ENCODE peak calls at places on chromosomes 5 and 9, in six cellular contexts. A is brain microvascular endothelial cell, G is mesothelial cell of epicardium, Y is tibial nerve, B is mammary epithelial cell, S is astrocyte of the spinal cord. U is an unnamed sample.

GRCh38 chr9:133554729-133555128 is 20.2 kb downstream of the ADAMTSL2 start:
- DNase-seq in G (no peak), Y (no peak), B (no peak), A (no peak), S (no peak), U (no peak)

GRCh38 chr9:95045751-95046150 is 271.8 kb downstream of the FANCC start:
- DNase-seq in G (no peak), B (no peak), S (no peak), Y (no peak), A (no peak), U (no peak)

GRCh38 chr9:123111977-123112869 is 78.8 kb downstream of the GPR21 start:
- DNase-seq in A (peak), Y (no peak), S (no peak), B (no peak), G (no peak), U (no peak)

GRCh38 chr9:72315089-72315509 is 49.9 kb downstream of the ZFAND5 start:
- DNase-seq in S (peak), A (no peak), Y (peak), B (peak), G (peak), U (no peak)

GRCh38 chr5:135977375-135977928 is 22.7 kb upstream of the LECT2 start:
- DNase-seq in Y (peak), B (peak), A (peak), G (peak), S (peak), U (no peak)

GRCh38 chr9:100426532-100427365 is at the start of gene MSANTD3:
- DNase-seq in A (peak), B (peak), G (peak), Y (no peak), S (peak), U (peak)

GRCh38 chr5:1404062-1404461 is 41.2 kb downstream of the SLC6A3 start:
- DNase-seq in A (no peak), G (no peak), B (no peak), Y (no peak), S (no peak), U (no peak)

GRCh38 chr9:94084314-94084713 is at the start of gene PTPDC1:
- DNase-seq in Y (peak), G (no peak), S (peak), A (peak), B (peak), U (no peak)

GRCh38 chr5:113487411-113487778 is 858 bp downstream of the MCC start:
- DNase-seq in Y (no peak), G (peak), S (peak), A (no peak), B (peak), U (no peak)

GRCh38 chr5:139386039-139386438 is 2.9 kb upstream of the SLC23A1 start:
- DNase-seq in S (no peak), Y (no peak), G (no peak), B (peak), A (no peak), U (no peak)

GRCh38 chr5:139383993-139384590 is 995 bp upstream of the SLC23A1 start:
- DNase-seq in B (no peak), Y (no peak), G (no peak), S (no peak), A (no peak), U (no peak)

GRCh38 chr5:139384591-139385051 is 1.5 kb upstream of the SLC23A1 start:
- DNase-seq in S (no peak), B (no peak), A (no peak), Y (no peak), G (no peak), U (no peak)

GRCh38 chr5:139383275-139383992 is at the start of gene SLC23A1:
- DNase-seq in Y (no peak), G (no peak), A (no peak), S (no peak), B (no peak), U (no peak)

DNA sequence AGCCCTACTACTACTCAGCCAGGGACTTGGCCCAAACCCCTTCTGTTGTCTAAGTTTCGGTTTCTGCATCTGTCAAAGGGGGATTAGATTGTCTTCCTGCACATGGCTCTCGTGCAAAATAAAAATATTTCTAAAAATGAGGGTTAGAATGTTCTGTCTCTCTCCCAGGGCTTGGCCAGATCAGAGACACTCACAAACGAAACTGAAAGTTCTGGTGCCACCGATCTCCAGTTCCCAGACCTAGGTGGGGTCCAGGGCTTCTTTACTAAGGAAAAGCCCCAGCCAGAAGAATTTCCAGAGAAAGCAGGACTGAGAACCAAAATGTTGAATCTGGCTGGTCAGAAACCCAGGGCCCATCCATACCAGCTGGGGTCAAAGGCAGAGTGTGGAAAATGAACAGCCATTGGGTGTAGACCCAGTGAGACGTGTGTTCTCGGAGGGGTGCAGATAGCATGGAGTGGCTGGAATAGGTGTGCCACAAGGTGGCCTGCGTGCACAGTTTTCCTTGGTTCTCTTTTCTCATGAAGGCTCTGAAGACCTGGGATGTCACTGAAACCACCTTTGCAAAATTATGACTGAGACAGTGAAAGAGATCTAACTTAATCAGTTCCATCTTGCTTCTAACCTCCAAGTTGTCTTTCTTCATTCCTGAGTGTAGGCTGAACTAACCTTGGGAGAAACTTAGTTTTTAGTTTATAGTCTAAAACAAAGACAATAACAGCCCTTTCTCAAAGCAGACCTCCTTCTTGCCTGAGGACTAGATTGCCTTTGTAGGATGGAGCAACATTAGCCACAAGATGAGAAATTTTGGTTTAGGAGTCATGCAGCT is 2.2 kb upstream of the SLC23A1 start:
- DNase-seq in G (no peak), Y (no peak), A (no peak), S (no peak), B (peak), U (no peak)
- TF ChIP-seq CTCF in G (no peak), Y (no peak), A (peak), S (no peak), B (peak), U (no peak)

GRCh38 chr5:57504357-57504756 is 21.7 kb upstream of the ACTBL2 start:
- DNase-seq in Y (no peak), S (no peak), B (peak), G (no peak), A (no peak), U (no peak)

GRCh38 chr5:57499262-57500050 is 16.8 kb upstream of the ACTBL2 start:
- DNase-seq in B (peak), G (no peak), Y (no peak), A (peak), S (peak), U (no peak)

GRCh38 chr5:57503433-57503832 is 20.8 kb upstream of the ACTBL2 start:
- DNase-seq in S (peak), Y (no peak), A (no peak), G (no peak), B (no peak), U (no peak)

GRCh38 chr5:57497733-57498132 is 15.1 kb upstream of the ACTBL2 start:
- DNase-seq in B (no peak), S (no peak), A (no peak), Y (no peak), G (no peak), U (no peak)

DNA sequence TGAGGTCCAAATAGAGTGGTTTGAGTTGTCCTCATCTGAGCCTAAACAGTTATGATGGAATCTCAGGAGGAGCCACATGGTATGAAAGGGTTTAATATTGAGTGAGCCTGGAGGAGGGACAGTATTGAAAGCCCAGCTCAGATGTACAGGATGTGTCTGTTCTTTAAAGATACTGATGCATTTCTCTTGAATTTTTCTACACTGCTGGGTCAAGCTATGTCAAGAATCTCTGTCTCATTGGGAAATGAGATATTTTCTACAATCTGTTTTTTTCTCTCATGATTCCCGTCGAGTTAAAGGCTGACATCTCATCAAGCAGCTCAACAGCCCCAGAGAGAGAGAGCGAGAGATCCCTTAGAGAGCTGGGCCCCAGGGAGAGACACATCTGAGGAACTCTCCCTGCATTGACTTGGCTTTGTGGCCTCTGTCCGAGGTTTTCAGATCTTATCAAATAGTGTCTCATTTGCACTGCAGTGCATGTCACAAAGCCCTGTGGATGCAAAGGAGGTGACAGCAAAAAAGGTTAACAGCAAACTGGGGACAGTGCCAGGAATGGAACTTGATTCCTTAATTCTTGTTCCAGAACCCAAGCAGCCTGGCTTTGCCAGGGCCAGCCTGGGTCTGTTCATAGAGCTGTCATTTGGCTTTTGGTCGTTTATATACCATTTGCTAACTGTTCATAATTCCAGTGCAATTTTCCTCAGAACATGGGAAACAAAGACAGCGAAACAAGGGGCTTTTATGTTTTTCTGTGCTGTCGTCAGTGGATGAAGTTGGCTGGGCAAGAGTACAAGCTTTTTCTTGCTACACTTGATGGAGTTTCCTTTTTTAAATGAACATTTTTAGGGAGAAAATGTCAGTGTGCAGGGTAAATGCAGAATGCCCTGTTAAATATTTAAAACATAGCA is 19.1 kb upstream of the ACTBL2 start:
- DNase-seq in Y (no peak), S (no peak), G (no peak), A (peak), B (no peak), U (no peak)
- TF ChIP-seq CTCF in Y (no peak), S (no peak), G (no peak), A (no peak), B (no peak), U (no peak)

GRCh38 chr9:2837915-2838314 is 6.0 kb downstream of the PUM3 start:
- DNase-seq in Y (no peak), G (no peak), B (no peak), A (no peak), S (no peak), U (no peak)
- TF ChIP-seq CTCF in Y (peak), G (no peak), B (peak), A (no peak), S (no peak), U (peak)

GRCh38 chr9:75089369-75089766 is 1.1 kb downstream of the OSTF1 start:
- DNase-seq in Y (no peak), A (no peak), B (no peak), S (no peak), G (no peak), U (no peak)
- TF ChIP-seq CTCF in Y (no peak), A (no peak), B (no peak), S (no peak), G (no peak), U (no peak)

GRCh38 chr5:53425598-53426516 is 54.6 kb upstream of the FST start:
- DNase-seq in S (no peak), Y (no peak), G (no peak), A (no peak), B (no peak), U (no peak)
- TF ChIP-seq CTCF in S (peak), Y (peak), G (peak), A (peak), B (peak), U (peak)

GRCh38 chr9:34045903-34046302 is 2.8 kb downstream of the UBAP2 start:
- DNase-seq in Y (no peak), A (no peak), S (no peak), B (no peak), G (no peak), U (no peak)

GRCh38 chr9:34046784-34047379 is 1.8 kb downstream of the UBAP2 start:
- DNase-seq in A (no peak), B (peak), G (no peak), S (no peak), Y (no peak), U (no peak)

GRCh38 chr9:34049630-34050384 is 1.1 kb upstream of the UBAP2 start:
- DNase-seq in S (no peak), A (no peak), Y (no peak), G (no peak), B (peak), U (no peak)

GRCh38 chr9:34047864-34048729 is 590 bp downstream of the UBAP2 start:
- DNase-seq in B (peak), G (peak), S (no peak), A (no peak), Y (no peak), U (no peak)

GRCh38 chr9:34048730-34049629 is at the start of gene UBAP2:
- DNase-seq in A (peak), G (peak), Y (peak), B (peak), S (peak), U (peak)
- TF ChIP-seq CTCF in A (no peak), G (no peak), Y (peak), B (no peak), S (no peak), U (no peak)

GRCh38 chr9:137027369-137028012 is 546 bp downstream of the ABCA2 start:
- DNase-seq in B (no peak), A (no peak), Y (no peak), G (no peak), S (no peak), U (no peak)

GRCh38 chr9:137030006-137030405 is 1.9 kb downstream of the FUT7 start:
- DNase-seq in Y (no peak), B (no peak), S (no peak), A (no peak), G (no peak), U (no peak)

GRCh38 chr9:137029058-137029922 is 1.3 kb upstream of the ABCA2 start:
- DNase-seq in Y (peak), A (peak), S (no peak), G (peak), B (peak), U (peak)

GRCh38 chr9:137028013-137028280 is at the start of gene ABCA2:
- DNase-seq in A (no peak), G (no peak), B (no peak), Y (no peak), S (no peak), U (no peak)

GRCh38 chr9:137028281-137029057 is 432 bp upstream of the ABCA2 start:
- DNase-seq in B (peak), G (peak), A (no peak), S (no peak), Y (no peak), U (no peak)
- TF ChIP-seq CTCF in B (peak), G (no peak), A (peak), S (peak), Y (no peak), U (no peak)

U was measured in type B pancreatic cell.